ENCODE peak calls at places on chromosomes 13 and 19, in six cellular contexts. B is astrocyte of the spinal cord, G is activated B cell treated with CpG ODN at 0.5 μM for 24 hours, H is hepatocyte, Q is mammary epithelial cell, W is osteocyte. M is an unnamed sample.

GRCh38 chr19:524062-524674 is 7.4 kb upstream of the CDC34 start:
- DNase-seq in B (no peak), G (no peak), H (no peak), Q (no peak), W (no peak), M (no peak)

GRCh38 chr19:38663156-38663651 is 15.8 kb downstream of the ACTN4 start:
- DNase-seq in B (no peak), G (no peak), H (no peak), Q (no peak), W (no peak), M (no peak)

GRCh38 chr19:51158474-51159129 is 16.5 kb downstream of the SIGLEC7 start:
- DNase-seq in B (no peak), G (no peak), H (peak), Q (peak), W (no peak), M (peak)

GRCh38 chr13:39672378-39673132 is 17.1 kb downstream of the COG6 start:
- DNase-seq in B (no peak), G (no peak), H (no peak), Q (no peak), W (no peak), M (no peak)

GRCh38 chr13:23921451-23921888 is 24.2 kb upstream of the C1QTNF9B start:
- DNase-seq in B (peak), G (no peak), H (peak), Q (peak), W (no peak), M (peak)

GRCh38 chr19:3565177-3565576 is 7.6 kb upstream of the HMG20B start:
- DNase-seq in B (peak), G (no peak), H (peak), Q (no peak), W (no peak), M (no peak)

GRCh38 chr19:11361037-11361770 is 6.0 kb downstream of the PLPPR2 start:
- DNase-seq in B (no peak), G (no peak), H (peak), Q (no peak), W (no peak), M (no peak)

GRCh38 chr13:27170521-27171243 is 929 bp downstream of the USP12 start:
- DNase-seq in B (peak), G (peak), H (peak), Q (no peak), W (peak), M (no peak)

GRCh38 chr13:46648166-46648607 is 95.2 kb downstream of the LRCH1 start:
- DNase-seq in B (no peak), G (no peak), H (peak), Q (peak), W (no peak), M (peak)

GRCh38 chr13:32427852-32428580 is at the start of gene N4BP2L1:
- DNase-seq in B (peak), G (peak), H (peak), Q (peak), W (no peak), M (peak)

GRCh38 chr19:42627916-42628315 is 33.2 kb upstream of the CEACAM8 start:
- DNase-seq in B (no peak), G (no peak), H (no peak), Q (no peak), W (no peak), M (no peak)

GRCh38 chr19:19271828-19272599 is 1.1 kb downstream of the TM6SF2 start:
- DNase-seq in B (no peak), G (no peak), H (no peak), Q (no peak), W (no peak), M (no peak)

GRCh38 chr13:109666656-109667448 is 119.5 kb downstream of the IRS2 start:
- DNase-seq in B (no peak), G (no peak), H (no peak), Q (peak), W (no peak), M (no peak)

GRCh38 chr13:46995874-46996273 is 99.0 kb upstream of the HTR2A start:
- DNase-seq in B (no peak), G (no peak), H (no peak), Q (no peak), W (no peak), M (no peak)

GRCh38 chr19:11479470-11480080 is 1.3 kb downstream of the ELAVL3 start:
- DNase-seq in B (no peak), G (no peak), H (peak), Q (no peak), W (no peak), M (no peak)

GRCh38 chr19:54481326-54481930 is 8.3 kb upstream of the CDC42EP5 start:
- DNase-seq in B (no peak), G (no peak), H (peak), Q (peak), W (no peak), M (peak)

GRCh38 chr13:28628250-28628649 is 30.7 kb upstream of the POMP start:
- DNase-seq in B (no peak), G (no peak), H (no peak), Q (no peak), W (no peak), M (no peak)

GRCh38 chr13:33015791-33016323 is 366 bp upstream of the KL start:
- DNase-seq in B (no peak), G (no peak), H (peak), Q (no peak), W (no peak), M (peak)

GRCh38 chr19:33532859-33533455 is 11.4 kb upstream of the PEPD start:
- DNase-seq in B (no peak), G (no peak), H (no peak), Q (no peak), W (no peak), M (no peak)

GRCh38 chr13:24167666-24168391 is 7.3 kb downstream of the SPATA13 start:
- DNase-seq in B (no peak), G (no peak), H (no peak), Q (no peak), W (no peak), M (no peak)

GRCh38 chr19:44576843-44577565 is 36.4 kb upstream of the IGSF23 start:
- DNase-seq in B (peak), G (no peak), H (peak), Q (peak), W (peak), M (peak)

GRCh38 chr13:25117312-25117711 is 21.4 kb downstream of the PABPC3 start:
- DNase-seq in B (no peak), G (no peak), H (no peak), Q (no peak), W (no peak), M (no peak)

GRCh38 chr13:84951128-84951527 is 848.1 kb downstream of the SLITRK6 start:
- DNase-seq in B (no peak), G (no peak), H (no peak), Q (peak), W (no peak), M (no peak)

GRCh38 chr13:109628251-109628699 is 158.1 kb downstream of the IRS2 start:
- DNase-seq in B (peak), G (no peak), H (no peak), Q (peak), W (no peak), M (no peak)

GRCh38 chr13:31310781-31311180 is 111.0 kb downstream of the B3GLCT start:
- DNase-seq in B (no peak), G (no peak), H (no peak), Q (peak), W (no peak), M (no peak)

GRCh38 chr19:30084390-30084819 is 142.4 kb downstream of the URI1 start:
- DNase-seq in B (no peak), G (no peak), H (no peak), Q (no peak), W (no peak), M (no peak)

GRCh38 chr19:17303940-17304267 is 679 bp upstream of the ABHD8 start:
- DNase-seq in B (no peak), G (no peak), H (no peak), Q (no peak), W (no peak), M (no peak)

GRCh38 chr19:1153891-1154730 is 20.0 kb downstream of the SBNO2 start:
- DNase-seq in B (no peak), G (no peak), H (no peak), Q (no peak), W (no peak), M (no peak)

GRCh38 chr19:18478545-18479311 is 40.8 kb upstream of the ISYNA1 start:
- DNase-seq in B (peak), G (no peak), H (peak), Q (peak), W (no peak), M (peak)

GRCh38 chr19:30881281-30881680 is 468.0 kb downstream of the TSHZ3 start:
- DNase-seq in B (no peak), G (no peak), H (no peak), Q (no peak), W (no peak), M (no peak)

GRCh38 chr13:107138987-107139386 is 571.0 kb upstream of the ARGLU1 start:
- DNase-seq in B (no peak), G (no peak), H (no peak), Q (no peak), W (no peak), M (no peak)

GRCh38 chr13:107141767-107142166 is 573.8 kb upstream of the ARGLU1 start:
- DNase-seq in B (no peak), G (no peak), H (no peak), Q (no peak), W (no peak), M (no peak)

GRCh38 chr13:107138468-107138867 is 570.5 kb upstream of the ARGLU1 start:
- DNase-seq in B (no peak), G (no peak), H (no peak), Q (no peak), W (no peak), M (no peak)

DNA sequence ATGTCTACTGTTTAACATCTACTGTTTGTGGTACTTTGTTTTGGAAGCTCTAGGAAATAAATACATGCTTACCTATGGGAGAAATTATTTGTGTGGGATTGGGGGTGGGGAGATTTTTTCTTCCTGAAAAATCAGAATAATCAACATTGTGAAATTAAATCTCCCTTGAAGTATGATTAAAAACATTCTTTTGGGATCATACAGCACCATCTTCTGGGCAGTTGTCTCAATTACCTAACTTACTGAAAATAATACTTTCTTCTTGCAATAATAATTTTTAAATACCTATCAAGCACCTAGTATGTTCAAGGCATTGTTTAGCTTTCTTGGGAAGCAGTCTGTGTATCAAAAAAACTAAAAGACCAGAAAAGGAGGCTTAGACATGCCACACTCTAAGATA is 576.5 kb upstream of the ARGLU1 start:
- DNase-seq in B (peak), G (no peak), H (no peak), Q (no peak), W (no peak), M (no peak)
- TF ChIP-seq CTCF in B (peak), G (no peak), H (peak), Q (no peak), W (peak), M (no peak)

GRCh38 chr19:21023901-21024300 is 3.4 kb downstream of the ZNF430 start:
- DNase-seq in B (peak), G (no peak), H (peak), Q (peak), W (no peak), M (no peak)

GRCh38 chr19:21022996-21023395 is 2.5 kb downstream of the ZNF430 start:
- DNase-seq in B (peak), G (no peak), H (peak), Q (peak), W (no peak), M (no peak)

GRCh38 chr19:21020298-21021227 is at the start of gene ZNF430:
- DNase-seq in B (peak), G (peak), H (peak), Q (peak), W (peak), M (peak)
- TF ChIP-seq CTCF in B (no peak), G (no peak), H (no peak), Q (no peak), W (no peak), M (no peak)

GRCh38 chr13:93201992-93202558 is 24.5 kb upstream of the GPC6 start:
- DNase-seq in B (no peak), G (no peak), H (no peak), Q (no peak), W (no peak), M (no peak)
- TF ChIP-seq CTCF in B (no peak), G (no peak), H (no peak), Q (no peak), W (no peak), M (no peak)

GRCh38 chr13:86741762-86742285 is 929.3 kb upstream of the SLITRK5 start:
- DNase-seq in B (peak), G (no peak), H (no peak), Q (no peak), W (no peak), M (no peak)
- TF ChIP-seq CTCF in B (peak), G (no peak), H (no peak), Q (no peak), W (no peak), M (no peak)

GRCh38 chr13:107203146-107203847 is 635.4 kb upstream of the ARGLU1 start:
- DNase-seq in B (no peak), G (no peak), H (peak), Q (no peak), W (no peak), M (peak)
- TF ChIP-seq CTCF in B (peak), G (no peak), H (peak), Q (no peak), W (peak), M (no peak)

GRCh38 chr19:40811478-40812341 is 12.7 kb downstream of the EGLN2 start:
- DNase-seq in B (no peak), G (no peak), H (peak), Q (no peak), W (no peak), M (no peak)
- TF ChIP-seq CTCF in B (no peak), G (no peak), H (peak), Q (no peak), W (no peak), M (no peak)

GRCh38 chr13:101942038-101942437 is 459.8 kb downstream of the FGF14 start:
- DNase-seq in B (peak), G (no peak), H (peak), Q (peak), W (no peak), M (peak)

GRCh38 chr13:101939370-101939769 is 462.5 kb downstream of the FGF14 start:
- DNase-seq in B (no peak), G (no peak), H (no peak), Q (no peak), W (no peak), M (no peak)

GRCh38 chr13:101945435-101945834 is 456.4 kb downstream of the FGF14 start:
- DNase-seq in B (no peak), G (no peak), H (no peak), Q (no peak), W (no peak), M (no peak)

GRCh38 chr13:101942535-101943157 is 459.2 kb downstream of the FGF14 start:
- DNase-seq in B (no peak), G (no peak), H (no peak), Q (no peak), W (no peak), M (no peak)

GRCh38 chr13:101941095-101941777 is 460.6 kb downstream of the FGF14 start:
- DNase-seq in B (peak), G (no peak), H (no peak), Q (no peak), W (no peak), M (no peak)
- TF ChIP-seq CTCF in B (peak), G (no peak), H (peak), Q (peak), W (peak), M (no peak)

GRCh38 chr13:114110091-114110829 is 22.2 kb downstream of the RASA3 start:
- DNase-seq in B (peak), G (peak), H (no peak), Q (no peak), W (no peak), M (no peak)
- TF ChIP-seq CTCF in B (peak), G (no peak), H (no peak), Q (no peak), W (peak), M (no peak)

GRCh38 chr19:15869109-15869555 is 28.7 kb downstream of the CYP4F2 start:
- DNase-seq in B (no peak), G (no peak), H (no peak), Q (peak), W (no peak), M (peak)
- TF ChIP-seq CTCF in B (peak), G (no peak), H (no peak), Q (peak), W (peak), M (peak)